ENCODE peak calls at places on chromosomes 13 and 19, in eight cellular contexts. One of them, this sample, is unnamed.

GRCh38 chr13:113582841-113583631 is 1.5 kb upstream of the TFDP1 start:
- DNase-seq in CD8-positive, alpha-beta T cell: peak; percentile 42
- DNase-seq in mesendoderm: no peak
- DNase-seq in epithelial cell of prostate: no peak
- DNase-seq in substantia nigra: no peak
- DNase-seq in psoas muscle: peak; percentile 16
- DNase-seq in CD4-positive, alpha-beta T cell: no peak
- DNase-seq in dorsolateral prefrontal cortex: peak; percentile 38
- DNase-seq in this sample: no peak

GRCh38 chr13:105518086-105518485 is 1017.4 kb downstream of the EFNB2 start:
- DNase-seq in epithelial cell of prostate: no peak
- DNase-seq in CD4-positive, alpha-beta T cell: no peak
- DNase-seq in mesendoderm: no peak
- DNase-seq in substantia nigra: no peak
- DNase-seq in psoas muscle: no peak
- DNase-seq in dorsolateral prefrontal cortex: no peak
- DNase-seq in CD8-positive, alpha-beta T cell: no peak
- DNase-seq in this sample: no peak

GRCh38 chr19:40420766-40421467 is 4.9 kb downstream of the SERTAD1 start:
- DNase-seq in mesendoderm: peak; percentile 93
- DNase-seq in substantia nigra: peak; percentile 92
- DNase-seq in dorsolateral prefrontal cortex: peak; percentile 88
- DNase-seq in CD8-positive, alpha-beta T cell: peak; percentile 85
- DNase-seq in epithelial cell of prostate: no peak
- DNase-seq in psoas muscle: peak; percentile 98
- DNase-seq in CD4-positive, alpha-beta T cell: peak; percentile 69
- DNase-seq in this sample: peak; percentile 93

GRCh38 chr19:34359140-34359953 is 5.6 kb upstream of the GPI start:
- DNase-seq in epithelial cell of prostate: peak; percentile 90
- DNase-seq in substantia nigra: peak; percentile 87
- DNase-seq in CD8-positive, alpha-beta T cell: peak; percentile 97
- DNase-seq in CD4-positive, alpha-beta T cell: peak; percentile 90
- DNase-seq in psoas muscle: peak; percentile 98
- DNase-seq in dorsolateral prefrontal cortex: peak; percentile 95
- DNase-seq in mesendoderm: peak; percentile 98
- DNase-seq in this sample: peak; percentile 97

GRCh38 chr19:48244289-48244688 is 11.4 kb downstream of the CARD8 start:
- DNase-seq in CD4-positive, alpha-beta T cell: peak; percentile 26
- DNase-seq in substantia nigra: no peak
- DNase-seq in epithelial cell of prostate: no peak
- DNase-seq in dorsolateral prefrontal cortex: no peak
- DNase-seq in mesendoderm: peak; percentile 45
- DNase-seq in psoas muscle: no peak
- DNase-seq in CD8-positive, alpha-beta T cell: peak; percentile 63
- DNase-seq in this sample: no peak

GRCh38 chr13:45340422-45341033 is 455 bp downstream of the TPT1 start:
- DNase-seq in epithelial cell of prostate: no peak
- DNase-seq in CD8-positive, alpha-beta T cell: peak; percentile 83
- DNase-seq in CD4-positive, alpha-beta T cell: peak; percentile 69
- DNase-seq in psoas muscle: peak; percentile 98
- DNase-seq in substantia nigra: peak; percentile 90
- DNase-seq in mesendoderm: peak; percentile 93
- DNase-seq in dorsolateral prefrontal cortex: peak; percentile 89
- DNase-seq in this sample: peak; percentile 60

GRCh38 chr19:45815501-45816216 is 551 bp upstream of the RSPH6A start:
- DNase-seq in CD8-positive, alpha-beta T cell: no peak
- DNase-seq in dorsolateral prefrontal cortex: no peak
- DNase-seq in substantia nigra: no peak
- DNase-seq in epithelial cell of prostate: no peak
- DNase-seq in psoas muscle: no peak
- DNase-seq in CD4-positive, alpha-beta T cell: no peak
- DNase-seq in mesendoderm: peak; percentile 95
- DNase-seq in this sample: no peak

GRCh38 chr13:98456423-98456845 is 120.5 kb downstream of the STK24 start:
- DNase-seq in CD8-positive, alpha-beta T cell: no peak
- DNase-seq in substantia nigra: no peak
- DNase-seq in psoas muscle: no peak
- DNase-seq in epithelial cell of prostate: no peak
- DNase-seq in dorsolateral prefrontal cortex: no peak
- DNase-seq in mesendoderm: no peak
- DNase-seq in CD4-positive, alpha-beta T cell: no peak
- DNase-seq in this sample: no peak

GRCh38 chr19:10780368-10780767 is 55.6 kb downstream of the TMED1 start:
- DNase-seq in CD8-positive, alpha-beta T cell: no peak
- DNase-seq in CD4-positive, alpha-beta T cell: no peak
- DNase-seq in substantia nigra: peak; percentile 51
- DNase-seq in psoas muscle: no peak
- DNase-seq in dorsolateral prefrontal cortex: no peak
- DNase-seq in epithelial cell of prostate: no peak
- DNase-seq in mesendoderm: no peak
- DNase-seq in this sample: no peak

GRCh38 chr13:111539252-111539651 is 218.8 kb downstream of the TEX29 start:
- DNase-seq in CD8-positive, alpha-beta T cell: no peak
- DNase-seq in mesendoderm: no peak
- DNase-seq in psoas muscle: no peak
- DNase-seq in CD4-positive, alpha-beta T cell: no peak
- DNase-seq in epithelial cell of prostate: no peak
- DNase-seq in dorsolateral prefrontal cortex: peak; percentile 20
- DNase-seq in substantia nigra: no peak
- DNase-seq in this sample: no peak

GRCh38 chr13:60514891-60515290 is 117.9 kb downstream of the TDRD3 start:
- DNase-seq in mesendoderm: no peak
- DNase-seq in CD8-positive, alpha-beta T cell: no peak
- DNase-seq in dorsolateral prefrontal cortex: no peak
- DNase-seq in epithelial cell of prostate: no peak
- DNase-seq in substantia nigra: no peak
- DNase-seq in CD4-positive, alpha-beta T cell: no peak
- DNase-seq in psoas muscle: no peak
- DNase-seq in this sample: no peak

GRCh38 chr13:74774252-74774651 is 640.0 kb upstream of the KLF12 start:
- DNase-seq in CD8-positive, alpha-beta T cell: no peak
- DNase-seq in psoas muscle: no peak
- DNase-seq in epithelial cell of prostate: no peak
- DNase-seq in dorsolateral prefrontal cortex: no peak
- DNase-seq in substantia nigra: no peak
- DNase-seq in CD4-positive, alpha-beta T cell: no peak
- DNase-seq in mesendoderm: no peak
- DNase-seq in this sample: no peak

GRCh38 chr19:31110331-31110730 is 238.9 kb downstream of the TSHZ3 start:
- DNase-seq in CD4-positive, alpha-beta T cell: no peak
- DNase-seq in dorsolateral prefrontal cortex: no peak
- DNase-seq in psoas muscle: no peak
- DNase-seq in mesendoderm: peak; percentile 60
- DNase-seq in substantia nigra: no peak
- DNase-seq in epithelial cell of prostate: no peak
- DNase-seq in CD8-positive, alpha-beta T cell: no peak
- DNase-seq in this sample: no peak

GRCh38 chr19:41376241-41376997 is at the start of gene TMEM91:
- DNase-seq in dorsolateral prefrontal cortex: no peak
- DNase-seq in epithelial cell of prostate: no peak
- DNase-seq in CD8-positive, alpha-beta T cell: no peak
- DNase-seq in CD4-positive, alpha-beta T cell: no peak
- DNase-seq in psoas muscle: peak; percentile 65
- DNase-seq in mesendoderm: peak; percentile 63
- DNase-seq in substantia nigra: no peak
- DNase-seq in this sample: no peak

GRCh38 chr13:99376924-99377323 is 69.7 kb upstream of the GPR183 start:
- DNase-seq in dorsolateral prefrontal cortex: no peak
- DNase-seq in CD4-positive, alpha-beta T cell: no peak
- DNase-seq in substantia nigra: no peak
- DNase-seq in mesendoderm: no peak
- DNase-seq in CD8-positive, alpha-beta T cell: peak; percentile 46
- DNase-seq in epithelial cell of prostate: no peak
- DNase-seq in psoas muscle: no peak
- DNase-seq in this sample: no peak

GRCh38 chr13:109389892-109390345 is 396.5 kb downstream of the IRS2 start:
- DNase-seq in psoas muscle: no peak
- DNase-seq in CD8-positive, alpha-beta T cell: no peak
- DNase-seq in dorsolateral prefrontal cortex: no peak
- DNase-seq in mesendoderm: no peak
- DNase-seq in epithelial cell of prostate: no peak
- DNase-seq in substantia nigra: no peak
- DNase-seq in CD4-positive, alpha-beta T cell: no peak
- DNase-seq in this sample: no peak

GRCh38 chr19:38917921-38918491 is 6.0 kb upstream of the CCER2 start:
- DNase-seq in mesendoderm: no peak
- DNase-seq in CD4-positive, alpha-beta T cell: no peak
- DNase-seq in CD8-positive, alpha-beta T cell: no peak
- DNase-seq in epithelial cell of prostate: no peak
- DNase-seq in substantia nigra: no peak
- DNase-seq in psoas muscle: no peak
- DNase-seq in dorsolateral prefrontal cortex: no peak
- DNase-seq in this sample: peak; percentile 30

GRCh38 chr19:14519860-14520407 is 1.7 kb upstream of the DNAJB1 start:
- DNase-seq in CD4-positive, alpha-beta T cell: no peak
- DNase-seq in substantia nigra: peak; percentile 48
- DNase-seq in CD8-positive, alpha-beta T cell: no peak
- DNase-seq in dorsolateral prefrontal cortex: no peak
- DNase-seq in psoas muscle: no peak
- DNase-seq in epithelial cell of prostate: peak; percentile 93
- DNase-seq in mesendoderm: no peak
- DNase-seq in this sample: no peak
- H3K27ac ChIP-seq in CD4-positive, alpha-beta T cell: peak overlapping the region; percentile 39
- H3K27ac ChIP-seq in substantia nigra: peak overlapping the region; percentile 99
- H3K27ac ChIP-seq in CD8-positive, alpha-beta T cell: peak overlapping the region; percentile 90
- H3K27ac ChIP-seq in dorsolateral prefrontal cortex: peak overlapping the region; percentile 100
- H3K27ac ChIP-seq in psoas muscle: peak overlapping the region; percentile 98
- H3K27ac ChIP-seq in epithelial cell of prostate: peak overlapping the region; percentile 98
- H3K27ac ChIP-seq in mesendoderm: no peak overlapping the region
- H3K27ac ChIP-seq in this sample: peak overlapping the region; percentile 100

DNA sequence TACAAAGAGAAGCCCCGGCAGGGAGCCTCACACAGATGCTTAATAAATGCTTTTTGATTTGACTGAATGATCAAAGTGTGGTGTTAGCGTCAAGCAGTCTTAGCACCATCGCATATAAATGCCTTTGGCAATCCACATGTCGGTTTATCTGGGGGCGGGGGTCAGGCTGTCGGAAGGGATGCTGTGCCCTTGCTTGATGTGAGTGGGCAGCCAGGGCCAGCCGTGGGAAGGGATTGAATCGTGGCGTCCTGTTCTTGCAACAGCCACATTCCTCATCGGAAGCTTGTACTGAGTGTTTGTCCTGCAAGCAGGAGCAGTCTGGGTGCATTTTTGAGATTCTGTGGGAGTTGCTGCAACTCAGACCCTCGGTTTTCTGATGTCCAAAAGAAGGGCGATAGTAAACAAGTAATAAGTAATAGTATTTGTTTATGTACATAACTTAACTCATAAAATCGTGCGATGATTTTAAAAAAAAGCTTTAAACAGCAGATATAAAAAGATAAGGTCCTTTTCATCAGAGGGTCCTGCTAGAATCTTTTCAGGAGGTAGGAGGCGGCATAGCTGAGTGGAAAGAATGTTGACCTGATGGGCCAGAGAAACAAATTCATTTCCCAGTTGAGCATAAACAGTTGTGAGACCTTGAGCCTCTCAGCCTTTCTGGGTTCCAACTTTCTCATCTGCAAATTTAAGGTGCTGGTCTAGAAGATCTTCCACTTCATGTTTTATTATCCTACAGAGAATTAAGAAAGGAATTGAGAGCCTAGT is 173.3 kb downstream of the LACC1 start:
- DNase-seq in CD8-positive, alpha-beta T cell: no peak
- DNase-seq in CD4-positive, alpha-beta T cell: no peak
- DNase-seq in epithelial cell of prostate: no peak
- DNase-seq in psoas muscle: no peak
- DNase-seq in mesendoderm: peak; percentile 78
- DNase-seq in substantia nigra: no peak
- DNase-seq in dorsolateral prefrontal cortex: peak; percentile 42
- DNase-seq in this sample: no peak
- H3K27ac ChIP-seq in CD8-positive, alpha-beta T cell: no peak overlapping the region
- H3K27ac ChIP-seq in CD4-positive, alpha-beta T cell: no peak overlapping the region
- H3K27ac ChIP-seq in epithelial cell of prostate: no peak overlapping the region
- H3K27ac ChIP-seq in psoas muscle: no peak overlapping the region
- H3K27ac ChIP-seq in mesendoderm: no peak overlapping the region
- H3K27ac ChIP-seq in substantia nigra: no peak overlapping the region
- H3K27ac ChIP-seq in dorsolateral prefrontal cortex: peak overlapping the region; percentile 79
- H3K27ac ChIP-seq in this sample: no peak overlapping the region

GRCh38 chr13:34026308-34026707 is 208.4 kb downstream of the RFC3 start:
- DNase-seq in dorsolateral prefrontal cortex: no peak
- DNase-seq in mesendoderm: no peak
- DNase-seq in substantia nigra: no peak
- DNase-seq in CD8-positive, alpha-beta T cell: no peak
- DNase-seq in CD4-positive, alpha-beta T cell: no peak
- DNase-seq in epithelial cell of prostate: no peak
- DNase-seq in psoas muscle: no peak
- DNase-seq in this sample: no peak

GRCh38 chr13:34028496-34029442 is 210.8 kb downstream of the RFC3 start:
- DNase-seq in substantia nigra: no peak
- DNase-seq in psoas muscle: no peak
- DNase-seq in epithelial cell of prostate: no peak
- DNase-seq in CD4-positive, alpha-beta T cell: no peak
- DNase-seq in mesendoderm: no peak
- DNase-seq in CD8-positive, alpha-beta T cell: no peak
- DNase-seq in dorsolateral prefrontal cortex: no peak
- DNase-seq in this sample: no peak

GRCh38 chr13:34030782-34031181 is 212.8 kb downstream of the RFC3 start:
- DNase-seq in epithelial cell of prostate: no peak
- DNase-seq in psoas muscle: no peak
- DNase-seq in CD4-positive, alpha-beta T cell: no peak
- DNase-seq in CD8-positive, alpha-beta T cell: no peak
- DNase-seq in substantia nigra: no peak
- DNase-seq in mesendoderm: no peak
- DNase-seq in dorsolateral prefrontal cortex: no peak
- DNase-seq in this sample: no peak

GRCh38 chr13:34021619-34022018 is 203.7 kb downstream of the RFC3 start:
- DNase-seq in CD4-positive, alpha-beta T cell: no peak
- DNase-seq in mesendoderm: no peak
- DNase-seq in psoas muscle: no peak
- DNase-seq in dorsolateral prefrontal cortex: no peak
- DNase-seq in epithelial cell of prostate: no peak
- DNase-seq in CD8-positive, alpha-beta T cell: no peak
- DNase-seq in substantia nigra: no peak
- DNase-seq in this sample: no peak

DNA sequence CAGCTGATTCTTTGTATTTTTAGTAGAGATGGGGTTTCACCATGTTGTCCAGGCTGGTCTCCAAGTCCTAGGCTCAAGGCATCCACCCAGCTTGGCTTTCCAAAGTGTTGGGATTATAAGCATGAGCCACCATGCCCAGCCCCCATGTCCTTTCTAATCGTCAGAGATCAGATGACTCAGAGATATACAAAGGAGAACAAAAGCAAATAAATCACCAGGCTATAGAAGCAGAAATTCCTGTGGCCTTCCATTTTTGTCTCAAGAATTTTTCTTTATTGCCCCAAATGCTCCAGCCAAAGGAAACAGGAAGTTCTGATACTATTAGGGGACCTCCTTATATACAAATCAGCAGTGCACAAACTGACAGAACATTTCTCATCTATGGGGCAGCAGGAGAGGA is 207.8 kb downstream of the RFC3 start:
- DNase-seq in substantia nigra: no peak
- DNase-seq in psoas muscle: no peak
- DNase-seq in epithelial cell of prostate: no peak
- DNase-seq in CD8-positive, alpha-beta T cell: no peak
- DNase-seq in CD4-positive, alpha-beta T cell: no peak
- DNase-seq in mesendoderm: no peak
- DNase-seq in dorsolateral prefrontal cortex: no peak
- DNase-seq in this sample: peak; percentile 10
- H3K27ac ChIP-seq in substantia nigra: no peak overlapping the region
- H3K27ac ChIP-seq in psoas muscle: no peak overlapping the region
- H3K27ac ChIP-seq in epithelial cell of prostate: peak overlapping the region; percentile 57
- H3K27ac ChIP-seq in CD8-positive, alpha-beta T cell: no peak overlapping the region
- H3K27ac ChIP-seq in CD4-positive, alpha-beta T cell: no peak overlapping the region
- H3K27ac ChIP-seq in mesendoderm: no peak overlapping the region
- H3K27ac ChIP-seq in dorsolateral prefrontal cortex: no peak overlapping the region
- H3K27ac ChIP-seq in this sample: no peak overlapping the region

GRCh38 chr19:5664515-5664914 is 15.8 kb downstream of the MICOS13 start:
- DNase-seq in substantia nigra: no peak
- DNase-seq in CD8-positive, alpha-beta T cell: no peak
- DNase-seq in mesendoderm: no peak
- DNase-seq in psoas muscle: no peak
- DNase-seq in dorsolateral prefrontal cortex: no peak
- DNase-seq in epithelial cell of prostate: no peak
- DNase-seq in CD4-positive, alpha-beta T cell: no peak
- DNase-seq in this sample: no peak
- H3K27ac ChIP-seq in substantia nigra: no peak overlapping the region
- H3K27ac ChIP-seq in CD8-positive, alpha-beta T cell: no peak overlapping the region
- H3K27ac ChIP-seq in mesendoderm: no peak overlapping the region
- H3K27ac ChIP-seq in psoas muscle: peak overlapping the region; percentile 82
- H3K27ac ChIP-seq in dorsolateral prefrontal cortex: no peak overlapping the region
- H3K27ac ChIP-seq in epithelial cell of prostate: no peak overlapping the region
- H3K27ac ChIP-seq in CD4-positive, alpha-beta T cell: no peak overlapping the region
- H3K27ac ChIP-seq in this sample: no peak overlapping the region